ENCODE peak calls at places on chromosomes 13 and 19, in five cellular contexts. X is AG04449, O is mucosa of descending colon, M is adrenal gland, L is brain microvascular endothelial cell. P is an unnamed sample.

GRCh38 chr13:100068532-100068931 is 20.4 kb upstream of the PCCA start:
- DNase-seq in M (no peak), L (no peak), X (no peak), O (no peak), P (no peak)

GRCh38 chr19:7435602-7436001 is 53.2 kb downstream of the PEX11G start:
- DNase-seq in M (no peak), O (no peak), L (no peak), X (no peak), P (no peak)

GRCh38 chr19:58572818-58573657 is at the start of gene MZF1:
- DNase-seq in L (peak), O (peak), X (peak), M (peak), P (peak)

GRCh38 chr19:47022140-47022536 is 2.5 kb downstream of the NPAS1 start:
- DNase-seq in X (no peak), M (no peak), O (no peak), L (no peak), P (no peak)

GRCh38 chr19:16824658-16825311 is 4.4 kb upstream of the SIN3B start:
- DNase-seq in X (no peak), M (no peak), O (no peak), L (peak), P (no peak)

GRCh38 chr19:42634409-42635232 is 39.9 kb upstream of the CEACAM8 start:
- DNase-seq in O (no peak), L (peak), X (no peak), M (peak), P (no peak)

GRCh38 chr13:95781016-95781415 is 104.1 kb downstream of the DNAJC3 start:
- DNase-seq in M (no peak), X (no peak), O (no peak), L (no peak), P (no peak)

GRCh38 chr19:52542984-52543664 is 15.7 kb downstream of the ZNF808 start:
- DNase-seq in M (no peak), O (no peak), X (no peak), L (peak), P (no peak)

GRCh38 chr13:57632276-57633140 is 964 bp downstream of the PCDH17 start:
- DNase-seq in O (no peak), L (no peak), M (peak), X (no peak), P (no peak)

GRCh38 chr13:94708031-94708571 is 4.2 kb downstream of the SOX21 start:
- DNase-seq in L (no peak), O (no peak), M (no peak), X (no peak), P (no peak)

GRCh38 chr13:45231722-45232121 is 30.9 kb upstream of the KCTD4 start:
- DNase-seq in O (no peak), M (no peak), X (no peak), L (peak), P (peak)

GRCh38 chr13:30105381-30105780 is 202.0 kb downstream of the KATNAL1 start:
- DNase-seq in O (no peak), L (no peak), X (no peak), M (no peak), P (no peak)

GRCh38 chr13:87052731-87053130 is 618.4 kb upstream of the SLITRK5 start:
- DNase-seq in O (no peak), X (no peak), L (no peak), M (no peak), P (no peak)

GRCh38 chr19:57642396-57643046 is 9.6 kb downstream of the ZNF211 start:
- DNase-seq in L (no peak), X (no peak), M (no peak), O (no peak), P (no peak)

GRCh38 chr13:28097503-28097902 is 2.9 kb downstream of the FLT3 start:
- DNase-seq in X (no peak), M (no peak), L (no peak), O (no peak), P (no peak)

GRCh38 chr19:48964205-48965032 is 690 bp upstream of the FTL start:
- DNase-seq in L (peak), X (no peak), O (peak), M (no peak), P (no peak)

GRCh38 chr13:82116422-82116989 is 1765.8 kb downstream of the SLITRK1 start:
- DNase-seq in M (no peak), O (no peak), L (no peak), X (no peak), P (no peak)

GRCh38 chr19:10292789-10293636 is 3.3 kb downstream of the ICAM5 start:
- DNase-seq in X (no peak), M (no peak), L (no peak), O (peak), P (no peak)

GRCh38 chr19:5607318-5608270 is 15.0 kb downstream of the SAFB2 start:
- DNase-seq in O (no peak), L (no peak), X (no peak), M (no peak), P (no peak)

GRCh38 chr19:290539-291521 is at the start of gene PLPP2:
- DNase-seq in O (peak), M (peak), L (no peak), X (no peak), P (no peak)

GRCh38 chr19:19514215-19514633 is 1.1 kb downstream of the TSSK6 start:
- DNase-seq in X (no peak), L (peak), M (peak), O (peak), P (no peak)

GRCh38 chr19:19488041-19488874 is 27.1 kb downstream of the TSSK6 start:
- DNase-seq in L (peak), X (no peak), M (peak), O (peak), P (no peak)

GRCh38 chr19:16104722-16105121 is 7.0 kb upstream of the RAB8A start:
- DNase-seq in X (no peak), M (no peak), L (no peak), O (no peak), P (no peak)

GRCh38 chr19:24046550-24046949 is 40.4 kb upstream of the ZNF254 start:
- DNase-seq in O (no peak), X (no peak), L (no peak), M (no peak), P (no peak)

GRCh38 chr19:5881543-5882299 is 11.4 kb upstream of the FUT5 start:
- DNase-seq in L (no peak), M (no peak), O (no peak), X (no peak), P (no peak)

GRCh38 chr19:14158276-14159023 is 22.1 kb upstream of the ASF1B start:
- DNase-seq in X (no peak), M (no peak), O (no peak), L (no peak), P (no peak)

GRCh38 chr13:108947551-108948030 is 318.2 kb downstream of the MYO16 start:
- DNase-seq in X (no peak), L (peak), O (no peak), M (no peak), P (no peak)

GRCh38 chr13:32019612-32020233 is 11.9 kb upstream of the FRY start:
- DNase-seq in X (no peak), L (peak), O (no peak), M (peak), P (no peak)

GRCh38 chr13:23554000-23554399 is 16.2 kb upstream of the TNFRSF19 start:
- DNase-seq in O (no peak), L (no peak), X (no peak), M (no peak), P (no peak)

GRCh38 chr19:3335431-3336350 is 30.7 kb upstream of the NFIC start:
- DNase-seq in M (peak), L (no peak), X (no peak), O (peak), P (no peak)

GRCh38 chr19:5903054-5903501 is 512 bp downstream of the NDUFA11 start:
- DNase-seq in M (no peak), X (no peak), L (peak), O (no peak), P (no peak)

GRCh38 chr19:19866599-19867248 is 1.0 kb downstream of the ZNF253 start:
- DNase-seq in X (no peak), O (peak), L (no peak), M (peak), P (no peak)

GRCh38 chr19:33804021-33804799 is 7.5 kb downstream of the KCTD15 start:
- DNase-seq in O (peak), L (peak), M (peak), X (no peak), P (peak)

GRCh38 chr13:113087923-113088690 is 17.5 kb upstream of the F7 start:
- DNase-seq in X (no peak), M (no peak), L (no peak), O (no peak), P (no peak)

GRCh38 chr13:40667622-40667978 is 1.2 kb upstream of the FOXO1 start:
- DNase-seq in X (no peak), M (no peak), L (no peak), O (no peak), P (no peak)

GRCh38 chr19:4064551-4065260 is 2.0 kb downstream of the ZBTB7A start:
- DNase-seq in M (peak), X (no peak), O (peak), L (no peak), P (no peak)

GRCh38 chr19:18233224-18233825 is 7.1 kb upstream of the PDE4C start:
- DNase-seq in O (peak), M (peak), X (no peak), L (no peak), P (no peak)

GRCh38 chr13:27006519-27007161 is 165.0 kb downstream of the USP12 start:
- DNase-seq in O (peak), M (no peak), L (peak), X (no peak), P (no peak)
- H3K4me3 ChIP-seq in O (no peak), M (peak), L (peak), X (peak), P (peak)

GRCh38 chr13:43785166-43785680 is 1.5 kb downstream of the ENOX1 start:
- DNase-seq in L (no peak), X (no peak), O (no peak), M (no peak), P (no peak)
- H3K4me3 ChIP-seq in L (peak), X (peak), O (no peak), M (peak), P (peak)

GRCh38 chr13:43023244-43023931 is at the start of gene DNAJC15:
- DNase-seq in O (peak), X (no peak), M (peak), L (peak), P (peak)
- H3K4me3 ChIP-seq in O (peak), X (peak), M (peak), L (peak), P (peak)

DNA sequence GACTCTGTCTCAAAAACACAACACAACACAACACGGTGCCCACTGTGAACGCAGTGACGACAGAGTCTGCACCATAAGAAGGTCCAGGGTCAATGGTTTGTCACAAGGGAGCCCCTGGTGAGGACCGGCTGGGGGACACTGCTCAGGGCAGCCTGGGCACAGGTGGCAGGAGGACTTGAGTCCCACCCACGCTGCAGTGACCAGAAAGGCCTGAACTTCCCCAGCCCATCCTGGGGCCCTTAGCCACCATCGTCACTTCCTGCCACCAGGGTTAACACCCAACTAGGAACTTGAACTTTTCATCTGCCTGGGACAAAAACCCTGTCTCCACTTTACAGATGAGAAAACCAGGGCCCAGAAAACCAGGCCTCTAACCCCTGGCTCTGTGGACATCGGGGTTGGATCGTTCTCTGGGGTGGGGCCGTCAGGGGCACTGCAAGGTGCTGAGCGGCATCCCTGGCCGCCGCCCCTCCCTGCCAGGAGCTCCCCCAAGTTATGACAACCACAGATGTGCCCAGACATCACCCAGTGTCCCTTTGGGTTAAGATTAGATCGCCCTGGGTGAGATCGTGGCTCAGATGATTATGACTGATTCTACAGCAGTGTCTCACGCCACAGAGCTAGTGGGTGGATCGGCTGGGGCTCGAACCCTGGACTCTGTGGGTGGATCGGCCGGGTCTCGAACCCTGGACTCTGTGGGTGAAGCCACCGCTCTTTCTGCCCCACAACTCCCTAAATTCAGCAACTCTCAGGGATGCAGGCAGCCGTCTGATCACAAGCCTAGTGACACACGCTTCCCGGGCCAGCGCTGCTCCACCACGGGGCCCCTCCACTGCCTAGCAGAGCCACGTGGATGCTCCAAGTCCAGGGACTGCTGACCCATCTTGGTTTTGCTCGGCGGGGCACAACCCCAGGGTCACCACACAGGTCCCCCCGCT is 14.0 kb downstream of the MOB3A start:
- DNase-seq in X (no peak), L (no peak), M (no peak), O (no peak), P (no peak)
- H3K4me3 ChIP-seq in X (no peak), L (no peak), M (no peak), O (no peak), P (no peak)

GRCh38 chr19:38831142-38831605 is 420 bp downstream of the ECH1 start:
- DNase-seq in X (peak), O (peak), M (peak), L (peak), P (no peak)

GRCh38 chr19:38830039-38830733 is 1.4 kb downstream of the ECH1 start:
- DNase-seq in O (no peak), X (no peak), M (no peak), L (peak), P (no peak)

GRCh38 chr19:38826856-38827551 is 4.6 kb downstream of the ECH1 start:
- DNase-seq in X (no peak), L (no peak), O (no peak), M (no peak), P (no peak)
- H3K4me3 ChIP-seq in X (no peak), L (no peak), O (no peak), M (no peak), P (no peak)

GRCh38 chr19:28558783-28559182 is 654.2 kb downstream of the UQCRFS1 start:
- DNase-seq in M (no peak), X (no peak), O (no peak), L (no peak), P (no peak)
- H3K4me3 ChIP-seq in M (no peak), X (no peak), O (no peak), L (no peak), P (no peak)

GRCh38 chr13:102774596-102775375 is 1.2 kb upstream of the TEX30 start:
- DNase-seq in L (no peak), O (no peak), X (no peak), M (no peak), P (no peak)
- H3K4me3 ChIP-seq in L (no peak), O (no peak), X (no peak), M (no peak), P (no peak)